ENCODE peak calls at places on chromosomes 11 and 22, in four cellular contexts. N is pancreas, Z is hepatocyte, D is GM13976. O is an unnamed sample.

GRCh38 chr22:43392385-43392989 is 19.3 kb upstream of the MPPED1 start:
- DNase-seq in N (no peak), Z (no peak), D (no peak), O (no peak)

GRCh38 chr11:134821422-134821821 is 409.4 kb upstream of the B3GAT1 start:
- DNase-seq in N (no peak), Z (no peak), D (no peak), O (no peak)

GRCh38 chr11:79377399-79377798 is 63.4 kb downstream of the TENM4 start:
- DNase-seq in N (no peak), Z (no peak), D (no peak), O (no peak)

GRCh38 chr11:79262221-79262620 is 178.6 kb downstream of the TENM4 start:
- DNase-seq in N (no peak), Z (no peak), D (no peak), O (no peak)

GRCh38 chr11:100562102-100562501 is 125.0 kb upstream of the ARHGAP42 start:
- DNase-seq in N (peak), Z (no peak), D (no peak), O (no peak)

GRCh38 chr22:47322854-47323253 is 560.4 kb downstream of the TBC1D22A start:
- DNase-seq in N (no peak), Z (no peak), D (no peak), O (no peak)

GRCh38 chr22:29820941-29821789 is 16.9 kb downstream of the ASCC2 start:
- DNase-seq in N (peak), Z (peak), D (peak), O (peak)

GRCh38 chr22:19959043-19959586 is 17.5 kb upstream of the TXNRD2 start:
- DNase-seq in N (peak), Z (peak), D (no peak), O (no peak)

GRCh38 chr22:39988386-39989114 is 6.2 kb upstream of the FAM83F start:
- DNase-seq in N (no peak), Z (no peak), D (no peak), O (no peak)

GRCh38 chr11:48107188-48107704 is 109.4 kb upstream of the OR4B1 start:
- DNase-seq in N (no peak), Z (no peak), D (peak), O (peak)

GRCh38 chr11:6738590-6738989 is 33.2 kb downstream of the OR2AG2 start:
- DNase-seq in N (no peak), Z (no peak), D (no peak), O (no peak)

GRCh38 chr11:112859787-112860186 is 101.4 kb upstream of the NCAM1 start:
- DNase-seq in N (no peak), Z (no peak), D (no peak), O (no peak)

GRCh38 chr11:67495234-67496005 is 9.7 kb downstream of the PITPNM1 start:
- DNase-seq in N (no peak), Z (no peak), D (no peak), O (no peak)

GRCh38 chr22:35835998-35836691 is 118.5 kb downstream of the APOL5 start:
- DNase-seq in N (peak), Z (peak), D (no peak), O (no peak)

GRCh38 chr22:27151407-27151806 is 494.0 kb downstream of the MIAT start:
- DNase-seq in N (no peak), Z (no peak), D (no peak), O (no peak)

GRCh38 chr11:102802341-102802740 is 4.4 kb upstream of the MMP1 start:
- DNase-seq in N (no peak), Z (no peak), D (no peak), O (no peak)

GRCh38 chr11:20051783-20052399 is 108.4 kb downstream of the DBX1 start:
- DNase-seq in N (no peak), Z (no peak), D (no peak), O (no peak)

GRCh38 chr11:57143459-57143858 is 38.3 kb upstream of the LRRC55 start:
- DNase-seq in N (no peak), Z (no peak), D (no peak), O (no peak)

GRCh38 chr11:42205518-42205917 is 746.1 kb upstream of the LRRC4C start:
- DNase-seq in N (no peak), Z (peak), D (no peak), O (no peak)

GRCh38 chr11:99739464-99740089 is 718.8 kb downstream of the CNTN5 start:
- DNase-seq in N (no peak), Z (peak), D (peak), O (peak)

GRCh38 chr11:35303596-35304392 is 115.6 kb downstream of the SLC1A2 start:
- DNase-seq in N (peak), Z (peak), D (no peak), O (no peak)

GRCh38 chr11:104148074-104148473 is 15.9 kb downstream of the PDGFD start:
- DNase-seq in N (no peak), Z (no peak), D (no peak), O (no peak)

GRCh38 chr11:11856638-11857037 is 14.9 kb downstream of the USP47 start:
- DNase-seq in N (no peak), Z (no peak), D (no peak), O (no peak)

GRCh38 chr11:11857769-11858168 is 16.0 kb downstream of the USP47 start:
- DNase-seq in N (no peak), Z (no peak), D (no peak), O (no peak)

GRCh38 chr11:11864332-11864731 is 22.6 kb downstream of the USP47 start:
- DNase-seq in N (no peak), Z (no peak), D (no peak), O (no peak)

GRCh38 chr11:11862995-11863394 is 21.2 kb downstream of the USP47 start:
- DNase-seq in N (no peak), Z (no peak), D (no peak), O (no peak)

DNA sequence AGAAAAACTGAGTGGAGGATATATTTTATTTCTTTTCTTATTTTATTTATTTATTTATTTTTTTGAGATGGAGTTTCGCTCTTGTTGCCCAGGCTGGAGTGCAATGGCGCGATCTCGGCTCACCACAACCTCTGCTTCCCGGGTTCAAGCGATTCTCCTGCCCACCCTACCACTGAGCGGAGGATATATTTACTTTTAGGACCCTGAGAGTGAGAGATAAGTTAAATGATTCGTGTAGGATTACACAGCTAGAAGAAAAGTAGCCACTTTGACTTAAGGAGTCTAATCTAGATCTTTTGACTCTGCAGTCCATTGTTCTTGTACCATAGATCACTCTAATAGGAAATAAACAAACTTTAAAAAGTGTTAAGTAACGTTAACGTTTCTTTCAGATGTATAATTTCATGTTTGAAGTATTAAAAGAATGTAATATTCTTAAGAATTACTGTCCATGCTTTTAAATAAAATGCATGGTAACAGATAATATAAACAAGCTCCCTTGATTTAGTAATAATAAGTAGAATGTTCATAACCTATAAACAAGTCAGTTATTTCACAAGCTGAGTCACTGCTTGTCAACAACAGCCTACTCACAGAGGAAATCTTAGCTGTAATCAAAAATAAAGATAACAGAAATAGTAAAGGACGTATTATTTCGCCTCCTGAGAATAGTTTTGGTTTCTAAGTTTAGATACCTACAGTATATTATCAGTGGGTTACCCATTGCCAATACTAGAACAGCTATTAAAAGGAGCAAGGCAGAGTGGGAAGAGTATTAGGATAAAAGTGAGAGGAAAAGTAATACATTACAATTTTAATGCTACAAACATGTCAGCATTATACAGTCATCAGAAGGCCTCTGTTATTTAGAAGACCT is 18.6 kb downstream of the USP47 start:
- DNase-seq in N (no peak), Z (no peak), D (no peak), O (no peak)
- TF ChIP-seq CTCF in N (no peak), Z (no peak), D (no peak), O (no peak)

GRCh38 chr11:126575849-126576248 is 220.4 kb downstream of the ST3GAL4 start:
- DNase-seq in N (no peak), Z (no peak), D (no peak), O (no peak)

GRCh38 chr11:126578021-126578420 is 222.5 kb downstream of the ST3GAL4 start:
- DNase-seq in N (no peak), Z (no peak), D (no peak), O (no peak)

GRCh38 chr11:126570489-126570888 is 215.0 kb downstream of the ST3GAL4 start:
- DNase-seq in N (no peak), Z (no peak), D (no peak), O (no peak)

GRCh38 chr11:126578426-126578825 is 222.9 kb downstream of the ST3GAL4 start:
- DNase-seq in N (no peak), Z (no peak), D (no peak), O (no peak)

DNA sequence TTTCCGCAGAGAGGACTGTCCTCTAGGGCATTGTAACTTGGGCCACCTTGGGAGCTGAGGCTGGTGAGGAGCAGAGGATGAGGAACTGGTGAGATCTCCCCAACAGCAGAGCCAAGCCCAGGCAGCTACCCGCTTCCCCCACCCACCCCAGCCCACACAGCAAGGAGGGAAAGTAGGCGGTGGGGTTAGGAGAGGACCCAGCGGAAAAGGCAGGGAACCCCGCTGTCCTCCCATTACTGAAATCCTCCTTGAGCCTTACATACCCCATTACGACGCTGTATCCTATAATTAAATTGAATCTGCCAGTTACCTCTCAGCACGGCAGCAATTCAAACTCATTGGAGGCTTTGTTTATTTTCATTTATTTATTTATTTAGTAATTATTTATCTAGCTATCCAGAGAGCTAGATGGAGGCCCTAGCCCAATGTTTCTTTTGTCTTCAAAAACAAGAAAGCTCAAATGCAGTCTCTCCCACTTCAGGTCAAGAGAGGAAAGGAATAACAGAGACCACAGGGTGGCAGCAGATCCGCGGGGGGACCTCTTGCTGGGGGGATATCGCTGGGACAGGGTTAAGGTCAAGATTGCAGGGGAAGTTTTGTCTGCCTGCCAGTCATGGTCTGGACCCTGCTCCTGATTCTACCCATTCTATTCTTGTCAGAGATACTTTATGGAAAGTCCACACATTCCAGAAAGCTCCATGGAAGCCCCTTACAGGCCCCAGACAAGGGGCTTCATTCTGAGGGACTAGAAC is 218.0 kb downstream of the ST3GAL4 start:
- DNase-seq in N (no peak), Z (no peak), D (no peak), O (no peak)
- TF ChIP-seq CTCF in N (no peak), Z (no peak), D (no peak), O (no peak)

DNA sequence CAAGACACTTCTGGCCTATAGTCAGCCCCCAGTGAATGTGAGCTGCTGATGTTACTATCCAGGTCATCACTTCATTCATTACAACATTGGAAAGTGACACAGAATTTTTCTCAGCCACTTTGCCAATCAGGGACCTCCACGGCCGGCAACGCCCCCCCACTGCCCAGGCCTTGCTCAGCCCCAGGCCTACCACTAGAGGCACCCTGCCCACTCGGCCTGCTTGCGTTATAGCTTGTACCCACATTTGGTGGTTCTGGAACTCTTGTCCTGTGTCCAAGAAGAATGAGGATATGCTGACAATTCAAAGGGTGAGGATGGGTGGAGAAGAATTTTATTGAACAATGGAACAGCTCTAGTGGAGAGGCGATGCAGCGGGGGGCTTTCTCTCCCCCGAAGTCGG is 96.2 kb downstream of the TSPAN18 start:
- DNase-seq in N (no peak), Z (peak), D (no peak), O (no peak)
- TF ChIP-seq CTCF in N (no peak), Z (peak), D (no peak), O (no peak)

GRCh38 chr22:21447694-21448402 is 19.3 kb upstream of the TMEM191C start:
- DNase-seq in N (peak), Z (no peak), D (no peak), O (no peak)
- TF ChIP-seq CTCF in N (no peak), Z (no peak), D (no peak), O (no peak)

GRCh38 chr22:25772288-25772687 is 30.3 kb downstream of the MYO18B start:
- DNase-seq in N (no peak), Z (no peak), D (no peak), O (no peak)

GRCh38 chr22:25777411-25777810 is 35.4 kb downstream of the MYO18B start:
- DNase-seq in N (no peak), Z (no peak), D (no peak), O (no peak)

GRCh38 chr22:25777870-25778269 is 35.9 kb downstream of the MYO18B start:
- DNase-seq in N (no peak), Z (peak), D (peak), O (no peak)

GRCh38 chr22:25775501-25775900 is 33.5 kb downstream of the MYO18B start:
- DNase-seq in N (no peak), Z (no peak), D (no peak), O (no peak)

DNA sequence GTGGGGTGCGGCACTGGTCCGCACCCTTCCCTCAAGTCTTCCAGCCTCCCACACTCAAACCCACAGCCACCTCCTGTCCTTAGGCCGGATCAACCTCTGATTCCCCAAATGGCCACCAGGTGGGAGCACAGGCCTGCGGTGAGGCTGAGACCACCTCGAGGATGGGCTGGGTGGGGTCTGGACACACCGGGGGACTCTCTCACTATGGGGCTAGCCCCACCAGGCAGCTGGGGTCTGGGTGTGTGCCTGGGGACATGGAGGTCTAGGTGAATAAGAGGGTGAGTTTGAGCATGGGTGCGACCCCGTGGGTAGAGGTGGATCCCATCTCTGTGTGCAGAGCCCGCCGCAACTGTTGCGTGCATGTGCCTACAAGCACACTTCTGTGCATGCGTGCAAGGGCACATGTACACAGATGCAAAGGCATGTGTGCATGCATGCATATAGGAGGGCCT is 32.6 kb downstream of the MYO18B start:
- DNase-seq in N (no peak), Z (no peak), D (peak), O (peak)
- TF ChIP-seq CTCF in N (no peak), Z (peak), D (peak), O (peak)

O was measured in GM20000.